ENCODE peak calls at places on chromosomes 5 and 9, in nine cellular contexts. B is breast epithelium, L is prostate gland, W is Panc1, E is transverse colon, C is HCT116, Q is sigmoid colon, H is GM12878, P is HepG2. J is an unnamed sample.

GRCh38 chr9:72871685-72872084 is 81.2 kb downstream of the ALDH1A1 start:
- DNase-seq in B (no peak), L (no peak), W (no peak), E (no peak), C (peak; percentile 26), Q (no peak), H (no peak), P (peak; percentile 16), J (no peak)

GRCh38 chr5:83577036-83577636 is 105.6 kb downstream of the VCAN start:
- DNase-seq in B (no peak), L (no peak), W (no peak), E (peak; percentile 27), C (peak; percentile 73), Q (no peak), H (no peak), P (peak; percentile 91), J (peak; percentile 81)

GRCh38 chr9:121634800-121635261 is 16.6 kb upstream of the DAB2IP start:
- DNase-seq in B (no peak), L (no peak), W (no peak), E (no peak), C (no peak), Q (no peak), H (no peak), P (peak; percentile 57), J (no peak)

GRCh38 chr9:105683688-105684275 is 10.6 kb upstream of the TMEM38B start:
- DNase-seq in B (no peak), L (no peak), W (no peak), E (no peak), C (no peak), Q (no peak), H (no peak), P (no peak), J (no peak)

GRCh38 chr5:77129386-77129785 is 42.3 kb upstream of the ZBED3 start:
- DNase-seq in B (no peak), L (peak; percentile 16), W (no peak), E (no peak), C (peak; percentile 16), Q (no peak), H (no peak), P (peak; percentile 21), J (no peak)

GRCh38 chr9:126001581-126002225 is 254.5 kb downstream of the PBX3 start:
- DNase-seq in B (no peak), L (no peak), W (no peak), E (no peak), C (no peak), Q (peak; percentile 44), H (no peak), P (no peak), J (no peak)

GRCh38 chr5:138649316-138649720 is 74.1 kb upstream of the HSPA9 start:
- DNase-seq in B (no peak), L (no peak), W (no peak), E (no peak), C (no peak), Q (no peak), H (no peak), P (no peak), J (no peak)

GRCh38 chr5:144189800-144190429 is 19.2 kb downstream of the KCTD16 start:
- DNase-seq in B (no peak), L (no peak), W (no peak), E (peak; percentile 53), C (no peak), Q (no peak), H (peak; percentile 76), P (no peak), J (peak; percentile 40)

GRCh38 chr5:93580387-93581100 is 475 bp downstream of the NR2F1-AS1 start:
- DNase-seq in B (no peak), L (no peak), W (no peak), E (no peak), C (no peak), Q (peak; percentile 73), H (no peak), P (no peak), J (no peak)

GRCh38 chr5:93578179-93578812 is 2.7 kb downstream of the NR2F1-AS1 start:
- DNase-seq in B (no peak), L (no peak), W (no peak), E (no peak), C (no peak), Q (no peak), H (no peak), P (no peak), J (no peak)

GRCh38 chr5:93577807-93578178 is 3.2 kb downstream of the NR2F1-AS1 start:
- DNase-seq in B (no peak), L (no peak), W (no peak), E (no peak), C (no peak), Q (no peak), H (no peak), P (no peak), J (no peak)

GRCh38 chr5:93578813-93579560 is 2.0 kb downstream of the NR2F1-AS1 start:
- DNase-seq in B (no peak), L (no peak), W (no peak), E (no peak), C (no peak), Q (peak; percentile 83), H (no peak), P (no peak), J (no peak)

GRCh38 chr5:93579561-93580386 is 1.2 kb downstream of the NR2F1-AS1 start:
- DNase-seq in B (no peak), L (no peak), W (no peak), E (no peak), C (no peak), Q (peak; percentile 72), H (no peak), P (no peak), J (no peak)
- TF ChIP-seq POLR2AphosphoS5 in B (peak; percentile 16), L (no peak), W (peak; percentile 66), E (no peak), C (no peak), Q (no peak), H (no peak), P (no peak), J (no peak)

GRCh38 chr9:7146582-7146981 is 388.8 kb downstream of the KDM4C start:
- DNase-seq in B (no peak), L (no peak), W (no peak), E (no peak), C (no peak), Q (no peak), H (no peak), P (no peak), J (no peak)

GRCh38 chr9:7145361-7146069 is 387.7 kb downstream of the KDM4C start:
- DNase-seq in B (no peak), L (no peak), W (no peak), E (no peak), C (no peak), Q (no peak), H (no peak), P (no peak), J (no peak)

GRCh38 chr9:7149258-7149657 is 391.5 kb downstream of the KDM4C start:
- DNase-seq in B (no peak), L (no peak), W (no peak), E (no peak), C (no peak), Q (no peak), H (no peak), P (no peak), J (no peak)

GRCh38 chr9:7148243-7148765 is 390.5 kb downstream of the KDM4C start:
- DNase-seq in B (no peak), L (no peak), W (no peak), E (no peak), C (no peak), Q (no peak), H (no peak), P (no peak), J (no peak)

DNA sequence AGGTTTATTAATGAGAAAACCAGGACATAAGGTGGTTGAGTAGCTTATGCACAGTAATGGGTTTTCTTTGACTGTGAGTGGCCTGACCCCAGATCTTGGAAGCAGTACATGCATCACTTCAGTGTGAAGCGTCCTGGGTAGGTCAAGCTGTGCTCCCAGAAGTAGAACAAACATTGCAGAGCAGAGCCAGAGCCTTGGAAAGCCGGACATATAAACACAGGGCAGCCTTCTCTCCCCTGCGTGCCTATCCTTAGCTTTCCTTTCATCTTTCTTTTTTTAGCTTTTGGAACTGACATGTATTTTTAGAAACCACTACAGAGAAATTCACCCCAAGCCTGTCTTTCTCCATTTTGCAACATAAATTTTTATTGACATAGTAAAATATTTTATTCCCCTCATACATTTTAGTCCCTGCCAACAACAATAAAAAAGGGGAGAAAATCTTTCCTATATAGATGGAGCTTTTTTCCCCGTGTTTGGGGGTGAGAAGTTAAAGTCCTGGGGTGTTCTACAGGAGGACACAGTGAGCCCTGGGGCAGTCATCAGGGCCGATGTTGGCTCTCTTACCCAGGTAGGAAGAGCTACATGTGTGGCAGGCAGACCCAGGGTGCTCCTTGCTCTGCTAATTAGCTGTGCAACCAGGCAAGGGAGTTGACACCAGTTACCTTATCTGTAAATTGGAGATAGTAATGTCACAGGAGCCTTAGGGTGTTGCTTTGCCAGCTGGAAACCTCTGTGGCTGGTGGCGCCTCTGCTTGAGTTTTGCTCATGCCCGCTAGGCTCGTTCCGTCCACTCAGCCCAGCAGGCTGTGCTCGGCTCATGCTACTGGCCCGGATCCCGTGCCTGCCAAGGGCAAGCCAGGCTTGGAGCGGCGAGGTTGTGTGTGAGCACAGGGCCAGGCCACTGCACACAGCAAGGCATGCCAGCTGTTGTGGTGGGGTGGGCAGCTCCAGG is 389.6 kb downstream of the KDM4C start:
- DNase-seq in B (no peak), L (no peak), W (no peak), E (peak; percentile 43), C (no peak), Q (peak; percentile 68), H (no peak), P (no peak), J (no peak)
- H3K4me1 ChIP-seq in B (no peaks in the 10 kb centered on the region), L (no peaks in the 10 kb centered on the region), W (no peaks in the 10 kb centered on the region), E (peaks cover 38% of the 10 kb centered on the region), C (peaks cover 8% of the 10 kb centered on the region), Q (peaks cover 28% of the 10 kb centered on the region), H (peaks cover 4% of the 10 kb centered on the region), P (no peaks in the 10 kb centered on the region), J (no peaks in the 10 kb centered on the region)

GRCh38 chr5:172733179-172733973 is 37.6 kb downstream of the DUSP1 start:
- DNase-seq in B (peak; percentile 93), L (peak; percentile 76), W (no peak), E (peak; percentile 79), C (no peak), Q (peak; percentile 96), H (no peak), P (peak; percentile 51), J (peak; percentile 69)
- H3K27ac ChIP-seq in B (peak overlapping the region; percentile 99), L (peak overlapping the region; percentile 80), W (peak overlapping the region; percentile 78), E (peak overlapping the region; percentile 85), C (no peak overlapping the region), Q (peak overlapping the region; percentile 84), H (no peak overlapping the region), P (peak overlapping the region; percentile 17), J (peak overlapping the region; percentile 91)

GRCh38 chr5:68464424-68464823 is 248.9 kb downstream of the PIK3R1 start:
- DNase-seq in B (no peak), L (no peak), W (no peak), E (no peak), C (no peak), Q (no peak), H (no peak), P (no peak), J (no peak)

GRCh38 chr5:68465934-68466551 is 250.5 kb downstream of the PIK3R1 start:
- DNase-seq in B (peak; percentile 86), L (peak; percentile 68), W (no peak), E (no peak), C (no peak), Q (no peak), H (no peak), P (no peak), J (no peak)

GRCh38 chr5:68467791-68468190 is 252.2 kb downstream of the PIK3R1 start:
- DNase-seq in B (no peak), L (no peak), W (no peak), E (peak; percentile 50), C (no peak), Q (no peak), H (no peak), P (no peak), J (no peak)

GRCh38 chr5:68467208-68467607 is 251.7 kb downstream of the PIK3R1 start:
- DNase-seq in B (no peak), L (peak; percentile 55), W (no peak), E (no peak), C (no peak), Q (no peak), H (no peak), P (no peak), J (no peak)

DNA sequence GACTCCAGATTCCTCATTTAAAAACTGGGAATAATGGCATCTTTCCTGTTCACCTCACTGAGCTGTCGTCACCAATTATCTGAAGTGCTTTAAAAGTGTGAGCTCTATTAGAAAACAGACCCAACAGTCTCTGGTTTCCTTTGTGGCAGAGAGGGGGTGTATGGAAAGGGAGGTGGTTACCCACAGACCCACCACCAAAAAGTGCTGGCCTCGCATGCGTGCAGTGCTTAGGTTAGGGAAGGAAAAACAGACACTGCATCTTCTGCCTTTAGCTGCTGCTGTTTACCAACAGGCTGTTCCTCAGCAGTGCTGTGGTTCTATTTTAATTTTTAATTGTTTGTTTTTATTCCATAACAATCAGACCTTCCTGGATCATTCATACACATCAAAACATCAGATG is 249.6 kb downstream of the PIK3R1 start:
- DNase-seq in B (no peak), L (no peak), W (no peak), E (no peak), C (no peak), Q (no peak), H (no peak), P (no peak), J (no peak)
- TF ChIP-seq POLR2AphosphoS5 in B (no peak), L (no peak), W (no peak), E (no peak), C (no peak), Q (no peak), H (no peak), P (no peak), J (no peak)